ENCODE peak calls at places on chromosomes 5 and 9, in five cellular contexts. One of them, this sample, is unnamed.

GRCh38 chr9:78769684-78770083 is 472.8 kb downstream of the PSAT1 start:
- DNase-seq in stimulated activated CD4-positive, alpha-beta T cell treated with anti-CD3 and anti-CD28 coated beads, Interleukin-1b, Interleukin-23, amount 100 ng/mL, for 24 hours: no peak
- DNase-seq in activated CD8-positive, alpha-beta memory T cell treated with anti-CD3 and anti-CD28 coated beads for 1 hour: no peak
- DNase-seq in Kasumi-1: no peak
- DNase-seq in gastrocnemius medialis: no peak
- DNase-seq in this sample: no peak

GRCh38 chr9:109232449-109232848 is 65.4 kb upstream of the FRRS1L start:
- DNase-seq in stimulated activated CD4-positive, alpha-beta T cell treated with anti-CD3 and anti-CD28 coated beads, Interleukin-1b, Interleukin-23, amount 100 ng/mL, for 24 hours: no peak
- DNase-seq in activated CD8-positive, alpha-beta memory T cell treated with anti-CD3 and anti-CD28 coated beads for 1 hour: no peak
- DNase-seq in Kasumi-1: no peak
- DNase-seq in gastrocnemius medialis: no peak
- DNase-seq in this sample: no peak

GRCh38 chr5:72815580-72816296 is 723 bp upstream of the TNPO1 start:
- DNase-seq in stimulated activated CD4-positive, alpha-beta T cell treated with anti-CD3 and anti-CD28 coated beads, Interleukin-1b, Interleukin-23, amount 100 ng/mL, for 24 hours: no peak
- DNase-seq in activated CD8-positive, alpha-beta memory T cell treated with anti-CD3 and anti-CD28 coated beads for 1 hour: no peak
- DNase-seq in Kasumi-1: peak; percentile 55
- DNase-seq in gastrocnemius medialis: no peak
- DNase-seq in this sample: peak; percentile 83

GRCh38 chr5:180201051-180201987 is 7.7 kb downstream of the RASGEF1C start:
- DNase-seq in stimulated activated CD4-positive, alpha-beta T cell treated with anti-CD3 and anti-CD28 coated beads, Interleukin-1b, Interleukin-23, amount 100 ng/mL, for 24 hours: no peak
- DNase-seq in activated CD8-positive, alpha-beta memory T cell treated with anti-CD3 and anti-CD28 coated beads for 1 hour: no peak
- DNase-seq in Kasumi-1: peak; percentile 38
- DNase-seq in gastrocnemius medialis: no peak
- DNase-seq in this sample: peak; percentile 60

GRCh38 chr9:109901191-109901590 is 121.2 kb downstream of the PALM2AKAP2 start:
- DNase-seq in stimulated activated CD4-positive, alpha-beta T cell treated with anti-CD3 and anti-CD28 coated beads, Interleukin-1b, Interleukin-23, amount 100 ng/mL, for 24 hours: no peak
- DNase-seq in activated CD8-positive, alpha-beta memory T cell treated with anti-CD3 and anti-CD28 coated beads for 1 hour: no peak
- DNase-seq in Kasumi-1: no peak
- DNase-seq in gastrocnemius medialis: peak; percentile 36
- DNase-seq in this sample: no peak

GRCh38 chr5:14123974-14124482 is 19.1 kb upstream of the TRIO start:
- DNase-seq in stimulated activated CD4-positive, alpha-beta T cell treated with anti-CD3 and anti-CD28 coated beads, Interleukin-1b, Interleukin-23, amount 100 ng/mL, for 24 hours: no peak
- DNase-seq in activated CD8-positive, alpha-beta memory T cell treated with anti-CD3 and anti-CD28 coated beads for 1 hour: no peak
- DNase-seq in Kasumi-1: no peak
- DNase-seq in gastrocnemius medialis: no peak
- DNase-seq in this sample: no peak

GRCh38 chr5:148739524-148739923 is 85.2 kb upstream of the HTR4 start:
- DNase-seq in stimulated activated CD4-positive, alpha-beta T cell treated with anti-CD3 and anti-CD28 coated beads, Interleukin-1b, Interleukin-23, amount 100 ng/mL, for 24 hours: no peak
- DNase-seq in activated CD8-positive, alpha-beta memory T cell treated with anti-CD3 and anti-CD28 coated beads for 1 hour: no peak
- DNase-seq in Kasumi-1: no peak
- DNase-seq in gastrocnemius medialis: no peak
- DNase-seq in this sample: no peak

GRCh38 chr5:124418390-124418789 is 328.0 kb downstream of the ZNF608 start:
- DNase-seq in stimulated activated CD4-positive, alpha-beta T cell treated with anti-CD3 and anti-CD28 coated beads, Interleukin-1b, Interleukin-23, amount 100 ng/mL, for 24 hours: no peak
- DNase-seq in activated CD8-positive, alpha-beta memory T cell treated with anti-CD3 and anti-CD28 coated beads for 1 hour: no peak
- DNase-seq in Kasumi-1: no peak
- DNase-seq in gastrocnemius medialis: no peak
- DNase-seq in this sample: no peak

GRCh38 chr5:134784241-134784920 is 25.8 kb downstream of the DDX46 start:
- DNase-seq in stimulated activated CD4-positive, alpha-beta T cell treated with anti-CD3 and anti-CD28 coated beads, Interleukin-1b, Interleukin-23, amount 100 ng/mL, for 24 hours: no peak
- DNase-seq in activated CD8-positive, alpha-beta memory T cell treated with anti-CD3 and anti-CD28 coated beads for 1 hour: no peak
- DNase-seq in Kasumi-1: peak; percentile 2
- DNase-seq in gastrocnemius medialis: no peak
- DNase-seq in this sample: peak; percentile 13

GRCh38 chr9:19440823-19441580 is 32.2 kb downstream of the ACER2 start:
- DNase-seq in stimulated activated CD4-positive, alpha-beta T cell treated with anti-CD3 and anti-CD28 coated beads, Interleukin-1b, Interleukin-23, amount 100 ng/mL, for 24 hours: no peak
- DNase-seq in activated CD8-positive, alpha-beta memory T cell treated with anti-CD3 and anti-CD28 coated beads for 1 hour: no peak
- DNase-seq in Kasumi-1: no peak
- DNase-seq in gastrocnemius medialis: no peak
- DNase-seq in this sample: peak; percentile 25

GRCh38 chr9:136095495-136096058 is 488 bp upstream of the NACC2 start:
- DNase-seq in stimulated activated CD4-positive, alpha-beta T cell treated with anti-CD3 and anti-CD28 coated beads, Interleukin-1b, Interleukin-23, amount 100 ng/mL, for 24 hours: no peak
- DNase-seq in activated CD8-positive, alpha-beta memory T cell treated with anti-CD3 and anti-CD28 coated beads for 1 hour: no peak
- DNase-seq in Kasumi-1: no peak
- DNase-seq in gastrocnemius medialis: no peak
- DNase-seq in this sample: no peak

GRCh38 chr5:109451161-109451560 is 41.4 kb upstream of the PJA2 start:
- DNase-seq in stimulated activated CD4-positive, alpha-beta T cell treated with anti-CD3 and anti-CD28 coated beads, Interleukin-1b, Interleukin-23, amount 100 ng/mL, for 24 hours: no peak
- DNase-seq in activated CD8-positive, alpha-beta memory T cell treated with anti-CD3 and anti-CD28 coated beads for 1 hour: no peak
- DNase-seq in Kasumi-1: no peak
- DNase-seq in gastrocnemius medialis: no peak
- DNase-seq in this sample: no peak

GRCh38 chr9:134365791-134366222 is 39.6 kb downstream of the RXRA start:
- DNase-seq in stimulated activated CD4-positive, alpha-beta T cell treated with anti-CD3 and anti-CD28 coated beads, Interleukin-1b, Interleukin-23, amount 100 ng/mL, for 24 hours: no peak
- DNase-seq in activated CD8-positive, alpha-beta memory T cell treated with anti-CD3 and anti-CD28 coated beads for 1 hour: no peak
- DNase-seq in Kasumi-1: no peak
- DNase-seq in gastrocnemius medialis: peak; percentile 86
- DNase-seq in this sample: no peak

GRCh38 chr5:104412649-104413240 is 850.2 kb upstream of the NUDT12 start:
- DNase-seq in stimulated activated CD4-positive, alpha-beta T cell treated with anti-CD3 and anti-CD28 coated beads, Interleukin-1b, Interleukin-23, amount 100 ng/mL, for 24 hours: no peak
- DNase-seq in activated CD8-positive, alpha-beta memory T cell treated with anti-CD3 and anti-CD28 coated beads for 1 hour: no peak
- DNase-seq in Kasumi-1: peak; percentile 52
- DNase-seq in gastrocnemius medialis: no peak
- DNase-seq in this sample: peak; percentile 79

GRCh38 chr5:132776077-132776931 is 735 bp downstream of the SEPTIN8 start:
- DNase-seq in stimulated activated CD4-positive, alpha-beta T cell treated with anti-CD3 and anti-CD28 coated beads, Interleukin-1b, Interleukin-23, amount 100 ng/mL, for 24 hours: no peak
- DNase-seq in activated CD8-positive, alpha-beta memory T cell treated with anti-CD3 and anti-CD28 coated beads for 1 hour: no peak
- DNase-seq in Kasumi-1: no peak
- DNase-seq in gastrocnemius medialis: no peak
- DNase-seq in this sample: peak; percentile 65

GRCh38 chr5:2759696-2760461 is 8.4 kb upstream of the IRX2 start:
- DNase-seq in stimulated activated CD4-positive, alpha-beta T cell treated with anti-CD3 and anti-CD28 coated beads, Interleukin-1b, Interleukin-23, amount 100 ng/mL, for 24 hours: no peak
- DNase-seq in activated CD8-positive, alpha-beta memory T cell treated with anti-CD3 and anti-CD28 coated beads for 1 hour: no peak
- DNase-seq in Kasumi-1: no peak
- DNase-seq in gastrocnemius medialis: no peak
- DNase-seq in this sample: no peak

GRCh38 chr5:141245250-141245717 is at the start of gene PCDHB15:
- DNase-seq in stimulated activated CD4-positive, alpha-beta T cell treated with anti-CD3 and anti-CD28 coated beads, Interleukin-1b, Interleukin-23, amount 100 ng/mL, for 24 hours: no peak
- DNase-seq in activated CD8-positive, alpha-beta memory T cell treated with anti-CD3 and anti-CD28 coated beads for 1 hour: no peak
- DNase-seq in Kasumi-1: no peak
- DNase-seq in gastrocnemius medialis: no peak
- DNase-seq in this sample: peak; percentile 88

GRCh38 chr9:91085499-91086291 is 276.0 kb downstream of the AUH start:
- DNase-seq in stimulated activated CD4-positive, alpha-beta T cell treated with anti-CD3 and anti-CD28 coated beads, Interleukin-1b, Interleukin-23, amount 100 ng/mL, for 24 hours: no peak
- DNase-seq in activated CD8-positive, alpha-beta memory T cell treated with anti-CD3 and anti-CD28 coated beads for 1 hour: no peak
- DNase-seq in Kasumi-1: peak; percentile 60
- DNase-seq in gastrocnemius medialis: no peak
- DNase-seq in this sample: peak; percentile 91

GRCh38 chr9:131986089-131986488 is 93.6 kb downstream of the MED27 start:
- DNase-seq in stimulated activated CD4-positive, alpha-beta T cell treated with anti-CD3 and anti-CD28 coated beads, Interleukin-1b, Interleukin-23, amount 100 ng/mL, for 24 hours: no peak
- DNase-seq in activated CD8-positive, alpha-beta memory T cell treated with anti-CD3 and anti-CD28 coated beads for 1 hour: no peak
- DNase-seq in Kasumi-1: no peak
- DNase-seq in gastrocnemius medialis: no peak
- DNase-seq in this sample: no peak

GRCh38 chr9:17614929-17615328 is 36.1 kb downstream of the SH3GL2 start:
- DNase-seq in stimulated activated CD4-positive, alpha-beta T cell treated with anti-CD3 and anti-CD28 coated beads, Interleukin-1b, Interleukin-23, amount 100 ng/mL, for 24 hours: no peak
- DNase-seq in activated CD8-positive, alpha-beta memory T cell treated with anti-CD3 and anti-CD28 coated beads for 1 hour: no peak
- DNase-seq in Kasumi-1: no peak
- DNase-seq in gastrocnemius medialis: no peak
- DNase-seq in this sample: no peak

GRCh38 chr5:113059232-113059805 is 82.7 kb downstream of the DCP2 start:
- DNase-seq in stimulated activated CD4-positive, alpha-beta T cell treated with anti-CD3 and anti-CD28 coated beads, Interleukin-1b, Interleukin-23, amount 100 ng/mL, for 24 hours: no peak
- DNase-seq in activated CD8-positive, alpha-beta memory T cell treated with anti-CD3 and anti-CD28 coated beads for 1 hour: no peak
- DNase-seq in Kasumi-1: no peak
- DNase-seq in gastrocnemius medialis: no peak
- DNase-seq in this sample: no peak

GRCh38 chr5:122723606-122724352 is 51.1 kb upstream of the SNX2 start:
- DNase-seq in stimulated activated CD4-positive, alpha-beta T cell treated with anti-CD3 and anti-CD28 coated beads, Interleukin-1b, Interleukin-23, amount 100 ng/mL, for 24 hours: no peak
- DNase-seq in activated CD8-positive, alpha-beta memory T cell treated with anti-CD3 and anti-CD28 coated beads for 1 hour: no peak
- DNase-seq in Kasumi-1: no peak
- DNase-seq in gastrocnemius medialis: no peak
- DNase-seq in this sample: no peak

GRCh38 chr5:172175263-172175719 is 12.7 kb downstream of the STK10 start:
- DNase-seq in stimulated activated CD4-positive, alpha-beta T cell treated with anti-CD3 and anti-CD28 coated beads, Interleukin-1b, Interleukin-23, amount 100 ng/mL, for 24 hours: peak; percentile 84
- DNase-seq in activated CD8-positive, alpha-beta memory T cell treated with anti-CD3 and anti-CD28 coated beads for 1 hour: peak; percentile 81
- DNase-seq in Kasumi-1: peak; percentile 98
- DNase-seq in gastrocnemius medialis: peak; percentile 18
- DNase-seq in this sample: peak; percentile 75

GRCh38 chr5:107486489-107486888 is 184.2 kb downstream of the EFNA5 start:
- DNase-seq in stimulated activated CD4-positive, alpha-beta T cell treated with anti-CD3 and anti-CD28 coated beads, Interleukin-1b, Interleukin-23, amount 100 ng/mL, for 24 hours: peak; percentile 20
- DNase-seq in activated CD8-positive, alpha-beta memory T cell treated with anti-CD3 and anti-CD28 coated beads for 1 hour: no peak
- DNase-seq in Kasumi-1: peak; percentile 74
- DNase-seq in gastrocnemius medialis: no peak
- DNase-seq in this sample: peak; percentile 61

GRCh38 chr5:177475563-177476427 is 2.4 kb upstream of the DBN1 start:
- DNase-seq in stimulated activated CD4-positive, alpha-beta T cell treated with anti-CD3 and anti-CD28 coated beads, Interleukin-1b, Interleukin-23, amount 100 ng/mL, for 24 hours: no peak
- DNase-seq in activated CD8-positive, alpha-beta memory T cell treated with anti-CD3 and anti-CD28 coated beads for 1 hour: no peak
- DNase-seq in Kasumi-1: no peak
- DNase-seq in gastrocnemius medialis: no peak
- DNase-seq in this sample: no peak

GRCh38 chr5:151492729-151493128 is 45.3 kb downstream of the SLC36A1 start:
- DNase-seq in stimulated activated CD4-positive, alpha-beta T cell treated with anti-CD3 and anti-CD28 coated beads, Interleukin-1b, Interleukin-23, amount 100 ng/mL, for 24 hours: peak; percentile 1
- DNase-seq in activated CD8-positive, alpha-beta memory T cell treated with anti-CD3 and anti-CD28 coated beads for 1 hour: no peak
- DNase-seq in Kasumi-1: peak; percentile 10
- DNase-seq in gastrocnemius medialis: no peak
- DNase-seq in this sample: peak; percentile 19

GRCh38 chr5:76477576-76477975 is 74.5 kb downstream of the IQGAP2 start:
- DNase-seq in stimulated activated CD4-positive, alpha-beta T cell treated with anti-CD3 and anti-CD28 coated beads, Interleukin-1b, Interleukin-23, amount 100 ng/mL, for 24 hours: no peak
- DNase-seq in activated CD8-positive, alpha-beta memory T cell treated with anti-CD3 and anti-CD28 coated beads for 1 hour: no peak
- DNase-seq in Kasumi-1: no peak
- DNase-seq in gastrocnemius medialis: no peak
- DNase-seq in this sample: no peak

GRCh38 chr5:135214897-135215616 is 181.0 kb upstream of the PITX1 start:
- DNase-seq in stimulated activated CD4-positive, alpha-beta T cell treated with anti-CD3 and anti-CD28 coated beads, Interleukin-1b, Interleukin-23, amount 100 ng/mL, for 24 hours: no peak
- DNase-seq in activated CD8-positive, alpha-beta memory T cell treated with anti-CD3 and anti-CD28 coated beads for 1 hour: no peak
- DNase-seq in Kasumi-1: peak; percentile 98
- DNase-seq in gastrocnemius medialis: no peak
- DNase-seq in this sample: peak; percentile 63

GRCh38 chr5:60287174-60287771 is 393.7 kb upstream of the PDE4D start:
- DNase-seq in stimulated activated CD4-positive, alpha-beta T cell treated with anti-CD3 and anti-CD28 coated beads, Interleukin-1b, Interleukin-23, amount 100 ng/mL, for 24 hours: no peak
- DNase-seq in activated CD8-positive, alpha-beta memory T cell treated with anti-CD3 and anti-CD28 coated beads for 1 hour: no peak
- DNase-seq in Kasumi-1: peak; percentile 91
- DNase-seq in gastrocnemius medialis: no peak
- DNase-seq in this sample: peak; percentile 92

GRCh38 chr5:35202319-35203111 is 27.8 kb downstream of the PRLR start:
- DNase-seq in stimulated activated CD4-positive, alpha-beta T cell treated with anti-CD3 and anti-CD28 coated beads, Interleukin-1b, Interleukin-23, amount 100 ng/mL, for 24 hours: peak; percentile 11
- DNase-seq in activated CD8-positive, alpha-beta memory T cell treated with anti-CD3 and anti-CD28 coated beads for 1 hour: no peak
- DNase-seq in Kasumi-1: peak; percentile 57
- DNase-seq in gastrocnemius medialis: no peak
- DNase-seq in this sample: peak; percentile 42

GRCh38 chr5:180126716-180127681 is 55.4 kb upstream of the RNF130 start:
- DNase-seq in stimulated activated CD4-positive, alpha-beta T cell treated with anti-CD3 and anti-CD28 coated beads, Interleukin-1b, Interleukin-23, amount 100 ng/mL, for 24 hours: peak; percentile 7
- DNase-seq in activated CD8-positive, alpha-beta memory T cell treated with anti-CD3 and anti-CD28 coated beads for 1 hour: peak; percentile 16
- DNase-seq in Kasumi-1: peak; percentile 10
- DNase-seq in gastrocnemius medialis: no peak
- DNase-seq in this sample: peak; percentile 28

GRCh38 chr5:135085936-135086235 is 51.9 kb upstream of the PITX1 start:
- DNase-seq in stimulated activated CD4-positive, alpha-beta T cell treated with anti-CD3 and anti-CD28 coated beads, Interleukin-1b, Interleukin-23, amount 100 ng/mL, for 24 hours: no peak
- DNase-seq in activated CD8-positive, alpha-beta memory T cell treated with anti-CD3 and anti-CD28 coated beads for 1 hour: no peak
- DNase-seq in Kasumi-1: no peak
- DNase-seq in gastrocnemius medialis: no peak
- DNase-seq in this sample: no peak